ENCODE peak calls at places on chromosomes 13 and 19, in five cellular contexts. Y is omental fat pad; P is adipocyte; K is GF-D8; T is activated CD4-positive, alpha-beta T cell treated with anti-CD3 and anti-CD28 coated beads for 1 hour. O is an unnamed sample.

GRCh38 chr19:46718934-46719551 is 2.1 kb upstream of the PRKD2 start:
- DNase-seq in Y (no peak), P (no peak), K (peak; percentile 69), T (no peak), O (no peak)

GRCh38 chr13:76225815-76226489 is 589.8 kb downstream of the LMO7 start:
- DNase-seq in Y (no peak), P (peak; percentile 9), K (no peak), T (no peak), O (no peak)

GRCh38 chr19:9406798-9407352 is 28.5 kb downstream of the ZNF266 start:
- DNase-seq in Y (peak; percentile 23), P (peak; percentile 93), K (peak; percentile 88), T (peak; percentile 17), O (no peak)

GRCh38 chr13:28958018-28958417 is 137.9 kb downstream of the MTUS2 start:
- DNase-seq in Y (no peak), P (no peak), K (no peak), T (no peak), O (no peak)

GRCh38 chr13:98798849-98799645 is 46.6 kb upstream of the SLC15A1 start:
- DNase-seq in Y (no peak), P (peak; percentile 94), K (no peak), T (no peak), O (no peak)

GRCh38 chr19:1624458-1624857 is 19.2 kb upstream of the UQCR11 start:
- DNase-seq in Y (no peak), P (peak; percentile 41), K (no peak), T (peak; percentile 22), O (peak; percentile 22)

GRCh38 chr19:55005684-55006488 is 32.2 kb downstream of the GP6 start:
- DNase-seq in Y (no peak), P (no peak), K (peak; percentile 99), T (peak; percentile 12), O (peak; percentile 37)

GRCh38 chr19:49301866-49302252 is 23.1 kb downstream of the SLC6A16 start:
- DNase-seq in Y (no peak), P (no peak), K (no peak), T (no peak), O (no peak)